ENCODE peak calls at places on chromosomes 11 and 22, in nine cellular contexts. One of them, this sample, is unnamed.

GRCh38 chr11:40338062-40338461 is 1121.4 kb downstream of the LRRC4C start:
- DNase-seq in NCI-H345: no peak
- DNase-seq in NT2/D1: no peak
- DNase-seq in C1 segment of cervical spinal cord: no peak
- DNase-seq in gastrocnemius medialis: no peak
- DNase-seq in lung: no peak
- DNase-seq in stimulated activated CD4-positive, alpha-beta T cell treated with anti-CD3 and anti-CD28 coated beads, Interleukin-12 subunit alpha, Interleukin-12 subunit beta, amount 100 ng/mL, for 4 hours: no peak
- DNase-seq in ovary: no peak
- DNase-seq in SW 1271: no peak
- DNase-seq in this sample: no peak

GRCh38 chr11:68479390-68479789 is 18.8 kb downstream of the PPP6R3 start:
- DNase-seq in NCI-H345: no peak
- DNase-seq in NT2/D1: no peak
- DNase-seq in C1 segment of cervical spinal cord: no peak
- DNase-seq in gastrocnemius medialis: no peak
- DNase-seq in lung: no peak
- DNase-seq in stimulated activated CD4-positive, alpha-beta T cell treated with anti-CD3 and anti-CD28 coated beads, Interleukin-12 subunit alpha, Interleukin-12 subunit beta, amount 100 ng/mL, for 4 hours: no peak
- DNase-seq in ovary: no peak
- DNase-seq in SW 1271: no peak
- DNase-seq in this sample: no peak

GRCh38 chr22:22730655-22731373 is 86.4 kb downstream of the GGTLC2 start:
- DNase-seq in NCI-H345: no peak
- DNase-seq in NT2/D1: no peak
- DNase-seq in C1 segment of cervical spinal cord: no peak
- DNase-seq in gastrocnemius medialis: no peak
- DNase-seq in lung: peak; percentile 21
- DNase-seq in stimulated activated CD4-positive, alpha-beta T cell treated with anti-CD3 and anti-CD28 coated beads, Interleukin-12 subunit alpha, Interleukin-12 subunit beta, amount 100 ng/mL, for 4 hours: no peak
- DNase-seq in ovary: peak; percentile 82
- DNase-seq in SW 1271: no peak
- DNase-seq in this sample: no peak

GRCh38 chr22:33274214-33274828 is 216.1 kb upstream of the SYN3 start:
- DNase-seq in NCI-H345: no peak
- DNase-seq in NT2/D1: peak; percentile 23
- DNase-seq in C1 segment of cervical spinal cord: no peak
- DNase-seq in gastrocnemius medialis: no peak
- DNase-seq in lung: no peak
- DNase-seq in stimulated activated CD4-positive, alpha-beta T cell treated with anti-CD3 and anti-CD28 coated beads, Interleukin-12 subunit alpha, Interleukin-12 subunit beta, amount 100 ng/mL, for 4 hours: no peak
- DNase-seq in ovary: no peak
- DNase-seq in SW 1271: no peak
- DNase-seq in this sample: peak; percentile 5

GRCh38 chr11:117497206-117497951 is 169.7 kb downstream of the CEP164 start:
- DNase-seq in NCI-H345: peak; percentile 14
- DNase-seq in NT2/D1: no peak
- DNase-seq in C1 segment of cervical spinal cord: no peak
- DNase-seq in gastrocnemius medialis: no peak
- DNase-seq in lung: no peak
- DNase-seq in stimulated activated CD4-positive, alpha-beta T cell treated with anti-CD3 and anti-CD28 coated beads, Interleukin-12 subunit alpha, Interleukin-12 subunit beta, amount 100 ng/mL, for 4 hours: no peak
- DNase-seq in ovary: no peak
- DNase-seq in SW 1271: no peak
- DNase-seq in this sample: no peak

GRCh38 chr11:114684636-114685035 is 6.3 kb downstream of the NXPE2 start:
- DNase-seq in NCI-H345: no peak
- DNase-seq in NT2/D1: no peak
- DNase-seq in C1 segment of cervical spinal cord: no peak
- DNase-seq in gastrocnemius medialis: no peak
- DNase-seq in lung: no peak
- DNase-seq in stimulated activated CD4-positive, alpha-beta T cell treated with anti-CD3 and anti-CD28 coated beads, Interleukin-12 subunit alpha, Interleukin-12 subunit beta, amount 100 ng/mL, for 4 hours: no peak
- DNase-seq in ovary: no peak
- DNase-seq in SW 1271: no peak
- DNase-seq in this sample: no peak

GRCh38 chr11:7603031-7603781 is 70.1 kb downstream of the CYB5R2 start:
- DNase-seq in NCI-H345: no peak
- DNase-seq in NT2/D1: no peak
- DNase-seq in C1 segment of cervical spinal cord: no peak
- DNase-seq in gastrocnemius medialis: no peak
- DNase-seq in lung: no peak
- DNase-seq in stimulated activated CD4-positive, alpha-beta T cell treated with anti-CD3 and anti-CD28 coated beads, Interleukin-12 subunit alpha, Interleukin-12 subunit beta, amount 100 ng/mL, for 4 hours: no peak
- DNase-seq in ovary: no peak
- DNase-seq in SW 1271: no peak
- DNase-seq in this sample: no peak

GRCh38 chr11:57144075-57144474 is 37.7 kb upstream of the LRRC55 start:
- DNase-seq in NCI-H345: no peak
- DNase-seq in NT2/D1: no peak
- DNase-seq in C1 segment of cervical spinal cord: no peak
- DNase-seq in gastrocnemius medialis: no peak
- DNase-seq in lung: no peak
- DNase-seq in stimulated activated CD4-positive, alpha-beta T cell treated with anti-CD3 and anti-CD28 coated beads, Interleukin-12 subunit alpha, Interleukin-12 subunit beta, amount 100 ng/mL, for 4 hours: no peak
- DNase-seq in ovary: no peak
- DNase-seq in SW 1271: no peak
- DNase-seq in this sample: no peak

GRCh38 chr11:19432370-19433163 is 191.8 kb upstream of the E2F8 start:
- DNase-seq in NCI-H345: no peak
- DNase-seq in NT2/D1: no peak
- DNase-seq in C1 segment of cervical spinal cord: no peak
- DNase-seq in gastrocnemius medialis: no peak
- DNase-seq in lung: no peak
- DNase-seq in stimulated activated CD4-positive, alpha-beta T cell treated with anti-CD3 and anti-CD28 coated beads, Interleukin-12 subunit alpha, Interleukin-12 subunit beta, amount 100 ng/mL, for 4 hours: no peak
- DNase-seq in ovary: no peak
- DNase-seq in SW 1271: no peak
- DNase-seq in this sample: no peak

GRCh38 chr11:69567951-69568808 is 72.8 kb upstream of the CCND1 start:
- DNase-seq in NCI-H345: no peak
- DNase-seq in NT2/D1: no peak
- DNase-seq in C1 segment of cervical spinal cord: no peak
- DNase-seq in gastrocnemius medialis: no peak
- DNase-seq in lung: no peak
- DNase-seq in stimulated activated CD4-positive, alpha-beta T cell treated with anti-CD3 and anti-CD28 coated beads, Interleukin-12 subunit alpha, Interleukin-12 subunit beta, amount 100 ng/mL, for 4 hours: no peak
- DNase-seq in ovary: no peak
- DNase-seq in SW 1271: no peak
- DNase-seq in this sample: no peak

GRCh38 chr22:23591203-23591791 is 11.2 kb upstream of the IGLL1 start:
- DNase-seq in NCI-H345: peak; percentile 58
- DNase-seq in NT2/D1: peak; percentile 61
- DNase-seq in C1 segment of cervical spinal cord: no peak
- DNase-seq in gastrocnemius medialis: no peak
- DNase-seq in lung: peak; percentile 47
- DNase-seq in stimulated activated CD4-positive, alpha-beta T cell treated with anti-CD3 and anti-CD28 coated beads, Interleukin-12 subunit alpha, Interleukin-12 subunit beta, amount 100 ng/mL, for 4 hours: peak; percentile 60
- DNase-seq in ovary: peak; percentile 92
- DNase-seq in SW 1271: peak; percentile 6
- DNase-seq in this sample: peak; percentile 69

GRCh38 chr11:122668562-122669090 is 13.1 kb downstream of the UBASH3B start:
- DNase-seq in NCI-H345: peak; percentile 71
- DNase-seq in NT2/D1: no peak
- DNase-seq in C1 segment of cervical spinal cord: no peak
- DNase-seq in gastrocnemius medialis: no peak
- DNase-seq in lung: no peak
- DNase-seq in stimulated activated CD4-positive, alpha-beta T cell treated with anti-CD3 and anti-CD28 coated beads, Interleukin-12 subunit alpha, Interleukin-12 subunit beta, amount 100 ng/mL, for 4 hours: no peak
- DNase-seq in ovary: no peak
- DNase-seq in SW 1271: peak; percentile 27
- DNase-seq in this sample: no peak

GRCh38 chr11:14519692-14520085 is 497 bp downstream of the PSMA1 start:
- DNase-seq in NCI-H345: no peak
- DNase-seq in NT2/D1: no peak
- DNase-seq in C1 segment of cervical spinal cord: no peak
- DNase-seq in gastrocnemius medialis: no peak
- DNase-seq in lung: no peak
- DNase-seq in stimulated activated CD4-positive, alpha-beta T cell treated with anti-CD3 and anti-CD28 coated beads, Interleukin-12 subunit alpha, Interleukin-12 subunit beta, amount 100 ng/mL, for 4 hours: no peak
- DNase-seq in ovary: no peak
- DNase-seq in SW 1271: peak; percentile 50
- DNase-seq in this sample: no peak

GRCh38 chr11:54558919-54559318 is 44.9 kb downstream of the OR4C46 start:
- DNase-seq in NCI-H345: no peak
- DNase-seq in NT2/D1: peak; percentile 6
- DNase-seq in C1 segment of cervical spinal cord: no peak
- DNase-seq in gastrocnemius medialis: no peak
- DNase-seq in lung: no peak
- DNase-seq in stimulated activated CD4-positive, alpha-beta T cell treated with anti-CD3 and anti-CD28 coated beads, Interleukin-12 subunit alpha, Interleukin-12 subunit beta, amount 100 ng/mL, for 4 hours: no peak
- DNase-seq in ovary: no peak
- DNase-seq in SW 1271: no peak
- DNase-seq in this sample: no peak

GRCh38 chr22:31344369-31345330 is 1.5 kb downstream of the PATZ1 start:
- DNase-seq in NCI-H345: no peak
- DNase-seq in NT2/D1: no peak
- DNase-seq in C1 segment of cervical spinal cord: no peak
- DNase-seq in gastrocnemius medialis: no peak
- DNase-seq in lung: peak; percentile 39
- DNase-seq in stimulated activated CD4-positive, alpha-beta T cell treated with anti-CD3 and anti-CD28 coated beads, Interleukin-12 subunit alpha, Interleukin-12 subunit beta, amount 100 ng/mL, for 4 hours: peak; percentile 23
- DNase-seq in ovary: peak; percentile 69
- DNase-seq in SW 1271: no peak
- DNase-seq in this sample: peak; percentile 35

This sample was measured in activated CD4-positive, alpha-beta T cell treated with anti-CD3 and anti-CD28 coated beads, Interleukin-2, amount 50 U/mL, for 48 hours.